ENCODE peak calls at places on chromosomes 13 and 19, in six cellular contexts. H is Calu3; N is naive thymus-derived CD4-positive, alpha-beta T cell; U is WTC11; O is left colon; B is fibroblast of gingiva. S is an unnamed sample.

GRCh38 chr19:49749771-49750170 is 13.3 kb downstream of the TSKS start:
- DNase-seq in N (no peak), B (no peak), O (no peak), U (no peak), H (no peak), S (no peak)

GRCh38 chr19:9875796-9876195 is 40.7 kb downstream of the PIN1 start:
- DNase-seq in H (no peak), B (no peak), O (no peak), N (no peak), U (no peak), S (no peak)

GRCh38 chr13:39105110-39105509 is 66.9 kb downstream of the NHLRC3 start:
- DNase-seq in U (no peak), O (no peak), B (no peak), H (no peak), N (no peak), S (peak)

GRCh38 chr13:47875206-47875605 is 125.9 kb downstream of the SUCLA2 start:
- DNase-seq in U (no peak), B (no peak), H (no peak), N (no peak), O (no peak), S (no peak)

GRCh38 chr19:45767410-45767880 is 1.6 kb downstream of the SIX5 start:
- DNase-seq in B (peak), O (peak), N (no peak), H (peak), U (peak), S (peak)

GRCh38 chr13:99265162-99265822 is 7.1 kb upstream of the GPR18 start:
- DNase-seq in O (no peak), B (no peak), H (no peak), N (no peak), U (no peak), S (no peak)

GRCh38 chr19:13008926-13009787 is 13.9 kb downstream of the NFIX start:
- DNase-seq in O (no peak), N (no peak), B (no peak), H (no peak), U (no peak), S (no peak)

GRCh38 chr13:100880166-100880565 is 205.6 kb upstream of the TMTC4 start:
- DNase-seq in U (no peak), O (no peak), H (no peak), N (no peak), B (no peak), S (no peak)

GRCh38 chr13:102561933-102562332 is 34.9 kb upstream of the TPP2 start:
- DNase-seq in U (no peak), B (no peak), H (no peak), O (no peak), N (no peak), S (no peak)

GRCh38 chr19:27657271-27658051 is 1555.5 kb downstream of the UQCRFS1 start:
- DNase-seq in U (no peak), O (no peak), H (no peak), N (no peak), B (no peak), S (no peak)

GRCh38 chr13:111486331-111486730 is 165.9 kb downstream of the TEX29 start:
- DNase-seq in B (no peak), H (no peak), N (no peak), O (no peak), U (no peak), S (no peak)

GRCh38 chr13:102901615-102902305 is 55.9 kb downstream of the ERCC5 start:
- DNase-seq in N (no peak), O (no peak), H (no peak), B (no peak), U (no peak), S (no peak)

GRCh38 chr19:4391701-4392543 is 8.4 kb downstream of the SH3GL1 start:
- DNase-seq in H (no peak), O (no peak), N (no peak), B (peak), U (no peak), S (peak)

GRCh38 chr13:95536629-95537241 is 15.8 kb upstream of the CLDN10 start:
- DNase-seq in B (peak), U (no peak), H (no peak), O (no peak), N (no peak), S (peak)

GRCh38 chr13:95492044-95492801 is 60.3 kb upstream of the CLDN10 start:
- DNase-seq in O (peak), H (peak), N (no peak), U (peak), B (no peak), S (peak)

GRCh38 chr19:3665681-3666544 is 34.4 kb downstream of the PIP5K1C start:
- DNase-seq in U (peak), O (no peak), N (peak), B (no peak), H (peak), S (peak)

GRCh38 chr19:2850256-2850925 is 9.1 kb downstream of the ZNF555 start:
- DNase-seq in B (no peak), O (no peak), N (no peak), H (no peak), U (no peak), S (no peak)

GRCh38 chr13:103303078-103303651 is 236.9 kb upstream of the SLC10A2 start:
- DNase-seq in O (no peak), B (no peak), H (no peak), U (no peak), N (no peak), S (no peak)

GRCh38 chr19:15199652-15200574 is 882 bp downstream of the NOTCH3 start:
- DNase-seq in H (peak), B (no peak), O (no peak), N (peak), U (peak), S (no peak)

GRCh38 chr19:50173144-50173543 is 10.1 kb upstream of the IZUMO2 start:
- DNase-seq in U (no peak), O (peak), H (peak), B (no peak), N (no peak), S (peak)

GRCh38 chr13:50677687-50678463 is 165.6 kb downstream of the DLEU7 start:
- DNase-seq in B (no peak), N (no peak), H (peak), U (no peak), O (no peak), S (no peak)

GRCh38 chr19:50969413-50969760 is at the start of gene KLK6:
- DNase-seq in H (peak), N (no peak), B (no peak), U (no peak), O (no peak), S (no peak)

GRCh38 chr19:17847538-17848366 is at the start of gene JAK3:
- DNase-seq in B (peak), N (peak), O (no peak), H (no peak), U (peak), S (peak)

GRCh38 chr19:34598217-34599155 is 78.5 kb downstream of the SCGB2B2 start:
- DNase-seq in O (no peak), N (no peak), B (no peak), U (no peak), H (no peak), S (no peak)

S was measured in small intestine.